ENCODE peak calls at places on chromosome 7, in eight cellular contexts. One of them, this sample, is unnamed.

GRCh38 chr7:36607741-36608140 is 116.6 kb downstream of the AOAH start:
- DNase-seq in MCF 10A: no peak
- DNase-seq in left ventricle myocardium superior: no peak
- DNase-seq in cardiac fibroblast: no peak
- DNase-seq in left colon: no peak
- DNase-seq in NCI-H187 treated with DMSO at 0.1 percent for 48 hours: peak; percentile 77
- DNase-seq in SK-N-MC: no peak
- DNase-seq in SK-N-DZ: no peak
- DNase-seq in this sample: no peak

GRCh38 chr7:95960706-95961244 is 188.4 kb downstream of the DYNC1I1 start:
- DNase-seq in MCF 10A: no peak
- DNase-seq in left ventricle myocardium superior: no peak
- DNase-seq in cardiac fibroblast: no peak
- DNase-seq in left colon: no peak
- DNase-seq in NCI-H187 treated with DMSO at 0.1 percent for 48 hours: no peak
- DNase-seq in SK-N-MC: no peak
- DNase-seq in SK-N-DZ: no peak
- DNase-seq in this sample: no peak

GRCh38 chr7:84949067-84949466 is 237.8 kb downstream of the SEMA3D start:
- DNase-seq in MCF 10A: no peak
- DNase-seq in left ventricle myocardium superior: no peak
- DNase-seq in cardiac fibroblast: peak; percentile 44
- DNase-seq in left colon: no peak
- DNase-seq in NCI-H187 treated with DMSO at 0.1 percent for 48 hours: no peak
- DNase-seq in SK-N-MC: no peak
- DNase-seq in SK-N-DZ: no peak
- DNase-seq in this sample: peak; percentile 45

GRCh38 chr7:117895271-117895670 is 22.0 kb upstream of the CTTNBP2 start:
- DNase-seq in MCF 10A: no peak
- DNase-seq in left ventricle myocardium superior: no peak
- DNase-seq in cardiac fibroblast: no peak
- DNase-seq in left colon: no peak
- DNase-seq in NCI-H187 treated with DMSO at 0.1 percent for 48 hours: no peak
- DNase-seq in SK-N-MC: no peak
- DNase-seq in SK-N-DZ: no peak
- DNase-seq in this sample: no peak

GRCh38 chr7:15306286-15306685 is 255.5 kb downstream of the AGMO start:
- DNase-seq in MCF 10A: peak; percentile 7
- DNase-seq in left ventricle myocardium superior: no peak
- DNase-seq in cardiac fibroblast: peak; percentile 29
- DNase-seq in left colon: no peak
- DNase-seq in NCI-H187 treated with DMSO at 0.1 percent for 48 hours: no peak
- DNase-seq in SK-N-MC: peak; percentile 75
- DNase-seq in SK-N-DZ: no peak
- DNase-seq in this sample: no peak

GRCh38 chr7:55018361-55019328 is at the start of gene EGFR:
- DNase-seq in MCF 10A: peak; percentile 80
- DNase-seq in left ventricle myocardium superior: peak; percentile 88
- DNase-seq in cardiac fibroblast: peak; percentile 78
- DNase-seq in left colon: peak; percentile 81
- DNase-seq in NCI-H187 treated with DMSO at 0.1 percent for 48 hours: no peak
- DNase-seq in SK-N-MC: no peak
- DNase-seq in SK-N-DZ: peak; percentile 70
- DNase-seq in this sample: peak; percentile 80

GRCh38 chr7:23490357-23491131 is 20.3 kb upstream of the IGF2BP3 start:
- DNase-seq in MCF 10A: no peak
- DNase-seq in left ventricle myocardium superior: peak; percentile 66
- DNase-seq in cardiac fibroblast: peak; percentile 39
- DNase-seq in left colon: peak; percentile 45
- DNase-seq in NCI-H187 treated with DMSO at 0.1 percent for 48 hours: no peak
- DNase-seq in SK-N-MC: no peak
- DNase-seq in SK-N-DZ: peak; percentile 53
- DNase-seq in this sample: peak; percentile 25

GRCh38 chr7:29406366-29406765 is 157.3 kb upstream of the PRR15 start:
- DNase-seq in MCF 10A: no peak
- DNase-seq in left ventricle myocardium superior: no peak
- DNase-seq in cardiac fibroblast: no peak
- DNase-seq in left colon: no peak
- DNase-seq in NCI-H187 treated with DMSO at 0.1 percent for 48 hours: no peak
- DNase-seq in SK-N-MC: no peak
- DNase-seq in SK-N-DZ: no peak
- DNase-seq in this sample: no peak

GRCh38 chr7:7969306-7970112 is 913 bp downstream of the GLCCI1 start:
- DNase-seq in MCF 10A: peak; percentile 51
- DNase-seq in left ventricle myocardium superior: peak; percentile 42
- DNase-seq in cardiac fibroblast: peak; percentile 51
- DNase-seq in left colon: peak; percentile 56
- DNase-seq in NCI-H187 treated with DMSO at 0.1 percent for 48 hours: no peak
- DNase-seq in SK-N-MC: no peak
- DNase-seq in SK-N-DZ: no peak
- DNase-seq in this sample: peak; percentile 49

GRCh38 chr7:41956712-41957111 is 253.8 kb upstream of the INHBA start:
- DNase-seq in MCF 10A: no peak
- DNase-seq in left ventricle myocardium superior: no peak
- DNase-seq in cardiac fibroblast: no peak
- DNase-seq in left colon: no peak
- DNase-seq in NCI-H187 treated with DMSO at 0.1 percent for 48 hours: no peak
- DNase-seq in SK-N-MC: no peak
- DNase-seq in SK-N-DZ: no peak
- DNase-seq in this sample: no peak

GRCh38 chr7:95545007-95545615 is 51.2 kb downstream of the PDK4 start:
- DNase-seq in MCF 10A: peak; percentile 77
- DNase-seq in left ventricle myocardium superior: no peak
- DNase-seq in cardiac fibroblast: peak; percentile 85
- DNase-seq in left colon: peak; percentile 34
- DNase-seq in NCI-H187 treated with DMSO at 0.1 percent for 48 hours: no peak
- DNase-seq in SK-N-MC: no peak
- DNase-seq in SK-N-DZ: no peak
- DNase-seq in this sample: peak; percentile 82

GRCh38 chr7:151715661-151716338 is 161.1 kb downstream of the PRKAG2 start:
- DNase-seq in MCF 10A: no peak
- DNase-seq in left ventricle myocardium superior: no peak
- DNase-seq in cardiac fibroblast: no peak
- DNase-seq in left colon: peak; percentile 60
- DNase-seq in NCI-H187 treated with DMSO at 0.1 percent for 48 hours: no peak
- DNase-seq in SK-N-MC: no peak
- DNase-seq in SK-N-DZ: no peak
- DNase-seq in this sample: no peak

GRCh38 chr7:4882169-4882741 is 1.3 kb downstream of the RADIL start:
- DNase-seq in MCF 10A: no peak
- DNase-seq in left ventricle myocardium superior: peak; percentile 77
- DNase-seq in cardiac fibroblast: peak; percentile 73
- DNase-seq in left colon: peak; percentile 27
- DNase-seq in NCI-H187 treated with DMSO at 0.1 percent for 48 hours: no peak
- DNase-seq in SK-N-MC: no peak
- DNase-seq in SK-N-DZ: peak; percentile 71
- DNase-seq in this sample: peak; percentile 65

GRCh38 chr7:1121476-1121875 is 33.6 kb downstream of the GPER1 start:
- DNase-seq in MCF 10A: no peak
- DNase-seq in left ventricle myocardium superior: no peak
- DNase-seq in cardiac fibroblast: no peak
- DNase-seq in left colon: no peak
- DNase-seq in NCI-H187 treated with DMSO at 0.1 percent for 48 hours: no peak
- DNase-seq in SK-N-MC: no peak
- DNase-seq in SK-N-DZ: no peak
- DNase-seq in this sample: no peak

GRCh38 chr7:80181411-80181810 is 46.8 kb downstream of the GNAI1 start:
- DNase-seq in MCF 10A: no peak
- DNase-seq in left ventricle myocardium superior: no peak
- DNase-seq in cardiac fibroblast: no peak
- DNase-seq in left colon: no peak
- DNase-seq in NCI-H187 treated with DMSO at 0.1 percent for 48 hours: no peak
- DNase-seq in SK-N-MC: no peak
- DNase-seq in SK-N-DZ: no peak
- DNase-seq in this sample: no peak

GRCh38 chr7:2016021-2016631 is 216.6 kb downstream of the MAD1L1 start:
- DNase-seq in MCF 10A: no peak
- DNase-seq in left ventricle myocardium superior: peak; percentile 18
- DNase-seq in cardiac fibroblast: no peak
- DNase-seq in left colon: no peak
- DNase-seq in NCI-H187 treated with DMSO at 0.1 percent for 48 hours: no peak
- DNase-seq in SK-N-MC: no peak
- DNase-seq in SK-N-DZ: no peak
- DNase-seq in this sample: no peak

GRCh38 chr7:2754086-2754485 is 66.1 kb downstream of the AMZ1 start:
- DNase-seq in MCF 10A: no peak
- DNase-seq in left ventricle myocardium superior: no peak
- DNase-seq in cardiac fibroblast: peak; percentile 72
- DNase-seq in left colon: no peak
- DNase-seq in NCI-H187 treated with DMSO at 0.1 percent for 48 hours: no peak
- DNase-seq in SK-N-MC: no peak
- DNase-seq in SK-N-DZ: no peak
- DNase-seq in this sample: no peak

GRCh38 chr7:50092579-50093411 is at the start of gene ZPBP:
- DNase-seq in MCF 10A: peak; percentile 52
- DNase-seq in left ventricle myocardium superior: no peak
- DNase-seq in cardiac fibroblast: peak; percentile 47
- DNase-seq in left colon: peak; percentile 34
- DNase-seq in NCI-H187 treated with DMSO at 0.1 percent for 48 hours: no peak
- DNase-seq in SK-N-MC: peak; percentile 14
- DNase-seq in SK-N-DZ: peak; percentile 9
- DNase-seq in this sample: peak; percentile 28

GRCh38 chr7:99012722-99013121 is 131.2 kb downstream of the SMURF1 start:
- DNase-seq in MCF 10A: no peak
- DNase-seq in left ventricle myocardium superior: no peak
- DNase-seq in cardiac fibroblast: no peak
- DNase-seq in left colon: no peak
- DNase-seq in NCI-H187 treated with DMSO at 0.1 percent for 48 hours: no peak
- DNase-seq in SK-N-MC: no peak
- DNase-seq in SK-N-DZ: no peak
- DNase-seq in this sample: no peak

This sample was measured in iris pigment epithelial cell.